ENCODE peak calls at places on chromosomes 2 and 18, in four cellular contexts. C is ovary, M is sigmoid colon, X is SK-N-SH. A is an unnamed sample. For H3K27me3, the result is how much of the 10 kb centered on the place peaks cover.

GRCh38 chr2:145798419-145798818 is 1278.5 kb upstream of the ZEB2 start:
- DNase-seq in C (no peak), X (no peak), M (no peak), A (no peak)

GRCh38 chr18:78999939-79000338 is 20.3 kb downstream of the SALL3 start:
- DNase-seq in M (no peak), C (no peak), X (no peak), A (no peak)

GRCh38 chr2:88187038-88187676 is 17.0 kb downstream of the THNSL2 start:
- DNase-seq in X (peak), C (peak), M (peak), A (peak)

GRCh38 chr2:128715360-128715759 is 396.7 kb upstream of the HS6ST1 start:
- DNase-seq in M (no peak), C (no peak), X (no peak), A (no peak)

GRCh38 chr2:120226296-120226695 is 3.1 kb upstream of the TMEM185B start:
- DNase-seq in X (no peak), C (no peak), M (peak), A (no peak)

GRCh38 chr2:1208522-1208921 is 204.7 kb upstream of the TPO start:
- DNase-seq in M (no peak), C (no peak), X (no peak), A (no peak)

GRCh38 chr2:109098251-109098920 is 30.6 kb upstream of the SH3RF3 start:
- DNase-seq in C (no peak), X (no peak), M (no peak), A (no peak)

GRCh38 chr2:18373081-18373480 is 187.4 kb downstream of the RDH14 start:
- DNase-seq in C (no peak), X (no peak), M (no peak), A (no peak)

GRCh38 chr18:38644875-38645641 is 1079.5 kb upstream of the CELF4 start:
- DNase-seq in X (no peak), M (no peak), C (no peak), A (no peak)

GRCh38 chr18:58098706-58099105 is 54.7 kb downstream of the NEDD4L start:
- DNase-seq in M (no peak), C (no peak), X (no peak), A (no peak)

GRCh38 chr2:234313498-234313897 is 183.4 kb downstream of the ARL4C start:
- DNase-seq in M (no peak), X (no peak), C (no peak), A (no peak)

GRCh38 chr2:16318051-16318450 is 347.6 kb downstream of the CYRIA start:
- DNase-seq in M (no peak), C (no peak), X (no peak), A (no peak)

GRCh38 chr18:74493689-74494088 is 2.5 kb upstream of the CNDP2 start:
- DNase-seq in M (no peak), C (no peak), X (no peak), A (peak)

GRCh38 chr2:26645792-26646191 is 4.6 kb upstream of the CIB4 start:
- DNase-seq in M (no peak), X (no peak), C (no peak), A (no peak)

GRCh38 chr18:24818451-24818850 is 358.0 kb downstream of the HRH4 start:
- DNase-seq in X (peak), C (no peak), M (no peak), A (no peak)

GRCh38 chr2:237500681-237501424 is 13.8 kb downstream of the MLPH start:
- DNase-seq in C (no peak), X (peak), M (no peak), A (peak)

GRCh38 chr2:218569661-218570500 is 1.2 kb downstream of the CNOT9 start:
- DNase-seq in X (peak), C (no peak), M (no peak), A (peak)

GRCh38 chr2:66024396-66024795 is 410.5 kb upstream of the MEIS1 start:
- DNase-seq in X (no peak), C (no peak), M (no peak), A (no peak)

GRCh38 chr18:57426187-57426586 is 9.0 kb upstream of the ONECUT2 start:
- DNase-seq in C (no peak), M (no peak), X (no peak), A (no peak)

GRCh38 chr2:131026914-131027313 is 66.3 kb downstream of the FAM168B start:
- DNase-seq in X (no peak), M (no peak), C (no peak), A (no peak)

DNA sequence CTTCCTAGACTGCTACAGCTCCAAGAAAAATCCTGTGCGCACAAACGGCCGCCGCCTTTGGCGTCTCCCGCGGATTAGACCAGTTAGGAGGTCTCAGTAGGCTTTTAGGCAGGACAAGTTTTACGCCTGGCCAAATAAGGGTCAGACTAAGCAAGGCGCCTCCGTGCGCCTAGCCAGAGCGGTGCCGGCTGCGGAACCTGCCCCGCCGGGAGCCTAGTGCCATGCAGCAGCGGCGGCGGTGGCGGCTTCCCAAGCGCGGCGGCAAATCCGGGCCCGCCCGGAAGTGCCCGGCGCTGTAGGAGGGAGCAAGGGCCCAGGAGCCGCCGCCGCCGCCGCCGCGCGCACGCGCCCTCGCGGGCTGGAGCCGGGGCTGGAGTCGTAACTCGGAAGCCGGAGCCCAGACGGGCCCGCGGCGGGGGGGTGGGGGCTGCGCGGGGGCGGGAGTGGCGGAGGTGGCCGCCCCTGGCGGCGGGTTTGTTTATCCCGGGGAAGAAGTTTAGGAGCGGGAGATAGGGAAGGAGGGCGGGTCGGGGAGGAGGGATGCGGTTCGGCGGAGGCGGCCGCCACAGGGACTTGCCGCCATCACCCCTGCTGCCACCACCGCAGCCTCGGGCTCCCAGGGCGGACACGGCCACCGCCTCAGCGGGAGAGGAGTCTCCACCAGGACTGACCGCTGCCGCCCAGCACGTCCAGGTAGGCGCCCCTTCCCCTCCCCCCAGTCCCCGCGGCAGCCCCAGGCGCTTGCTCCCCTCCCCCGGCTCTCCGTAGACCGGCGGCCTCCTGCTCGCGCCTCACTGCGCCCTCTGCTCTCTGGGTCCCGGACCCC is at the start of gene SPOPL:
- DNase-seq in C (peak), X (peak), M (peak), A (peak)
- TF ChIP-seq CTCF in C (peak), X (no peak), M (no peak), A (no peak)

GRCh38 chr2:172965433-172965832 is 110.2 kb upstream of the MAP3K20 start:
- DNase-seq in M (no peak), C (no peak), X (no peak), A (no peak)
- H3K27me3 ChIP-seq in M (under half), C (under half), X (under half), A (under half)

GRCh38 chr2:133884739-133885381 is 316.6 kb upstream of the NCKAP5 start:
- DNase-seq in M (no peak), C (no peak), X (peak), A (peak)
- TF ChIP-seq CTCF in M (no peak), C (no peak), X (peak), A (peak)

GRCh38 chr2:74497777-74498499 is 1.5 kb downstream of the LBX2 start:
- DNase-seq in C (no peak), M (no peak), X (peak), A (no peak)
- H3K27me3 ChIP-seq in C (under half), M (half or more), X (under half), A (under half)

GRCh38 chr2:137493261-137493660 is 471.0 kb upstream of the HNMT start:
- DNase-seq in X (no peak), C (no peak), M (no peak), A (no peak)
- TF ChIP-seq CTCF in X (no peak), C (no peak), M (no peak), A (no peak)

DNA sequence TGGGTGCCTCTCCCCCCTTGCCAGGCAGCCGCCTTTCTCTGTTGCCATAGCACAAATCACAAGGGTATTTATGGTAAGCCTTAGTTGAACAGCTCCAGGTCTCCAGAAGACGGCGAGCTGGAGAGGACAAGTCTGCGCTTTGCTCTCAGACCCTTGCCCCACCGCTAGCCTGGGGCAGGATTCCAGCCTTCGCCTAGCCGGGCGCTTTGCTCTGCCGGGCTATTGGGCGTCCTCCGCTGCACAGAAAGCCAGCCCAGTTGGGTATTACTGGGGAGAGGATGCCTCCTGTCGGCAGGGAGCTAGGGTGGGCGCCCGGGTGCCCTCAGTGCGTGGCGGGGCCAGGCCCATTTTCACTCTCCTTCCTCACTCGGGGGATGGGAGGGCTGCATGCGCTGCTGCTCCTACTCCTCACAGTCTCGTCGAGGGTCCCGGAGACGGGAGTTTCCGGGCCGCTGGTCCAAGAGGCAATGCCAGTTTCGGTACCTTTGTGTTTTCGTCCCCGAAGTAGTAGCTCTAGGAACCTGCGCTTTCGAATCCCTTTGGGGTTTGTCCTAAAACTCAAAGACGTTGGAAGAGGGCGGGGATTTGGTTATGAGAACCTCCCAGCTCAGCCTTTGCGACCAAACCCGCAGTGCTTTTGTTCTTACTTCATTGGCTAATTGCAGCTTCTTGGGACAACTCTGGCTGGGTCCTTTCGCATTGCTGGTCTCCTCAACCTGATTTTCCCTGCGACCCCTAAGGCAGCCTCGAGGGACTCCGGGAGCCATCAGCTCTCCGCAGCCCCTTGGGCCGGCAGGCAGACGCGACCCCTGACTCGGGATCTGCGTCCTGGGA is 3.6 kb upstream of the DLX2 start:
- DNase-seq in M (no peak), C (peak), X (peak), A (peak)
- H3K27me3 ChIP-seq in M (half or more), C (under half), X (under half), A (under half)